ENCODE peak calls at places on chromosomes 1 and 21, in ten cellular contexts. I is IMR-90, Q is fibroblast of the aortic adventitia, Z is left lung, L is stomach, T is foreskin fibroblast, F is WTC11, B is upper lobe of right lung, N is RWPE1, Y is H9. G is an unnamed sample.
A peak's percentile ranks its signal among the peaks of the same experiment; 100 is the strongest.

GRCh38 chr1:2451744-2452582 is 24.1 kb upstream of the PLCH2 start:
- DNase-seq in N (peak; percentile 97), Q (peak; percentile 37), F (no peak), Y (no peak), B (no peak), T (peak; percentile 96), Z (no peak), I (peak; percentile 94), L (no peak), G (peak; percentile 84)

GRCh38 chr1:228286505-228287417 is 78.9 kb downstream of the OBSCN start:
- DNase-seq in N (no peak), F (peak; percentile 8), Y (no peak), T (no peak), I (no peak), Q (no peak), B (peak; percentile 51), L (no peak), Z (peak; percentile 67), G (no peak)

GRCh38 chr1:151384584-151384983 is 12.1 kb upstream of the SELENBP1 start:
- DNase-seq in Y (no peak), B (no peak), Z (no peak), L (no peak), T (no peak), I (no peak), F (no peak), N (no peak), Q (no peak), G (no peak)

GRCh38 chr1:40507973-40508372 is 594 bp upstream of the EXO5 start:
- DNase-seq in F (no peak), I (no peak), Q (peak; percentile 2), N (no peak), B (no peak), T (no peak), Z (no peak), L (no peak), Y (no peak), G (no peak)

GRCh38 chr1:10918531-10918930 is 93.9 kb upstream of the TARDBP start:
- DNase-seq in F (no peak), Q (peak; percentile 64), T (no peak), Y (no peak), Z (no peak), L (no peak), N (no peak), B (peak; percentile 11), I (peak; percentile 65), G (peak; percentile 51)

GRCh38 chr1:226603030-226603960 is 54.7 kb downstream of the STUM start:
- DNase-seq in I (peak; percentile 48), T (peak; percentile 87), N (no peak), F (no peak), L (peak; percentile 69), Q (peak; percentile 73), Z (no peak), Y (no peak), B (peak; percentile 34), G (peak; percentile 90)

GRCh38 chr1:112297536-112297935 is 98.5 kb upstream of the CTTNBP2NL start:
- DNase-seq in B (no peak), Y (no peak), Q (peak; percentile 8), I (peak; percentile 13), L (no peak), Z (no peak), N (no peak), T (no peak), F (no peak), G (peak; percentile 56)

GRCh38 chr1:168618887-168619286 is 42.5 kb downstream of the XCL1 start:
- DNase-seq in B (no peak), Q (no peak), T (no peak), I (no peak), N (no peak), L (no peak), F (no peak), Z (no peak), Y (no peak), G (no peak)

GRCh38 chr1:224226849-224227502 is 43.9 kb downstream of the DEGS1 start:
- DNase-seq in Q (no peak), Z (no peak), F (peak; percentile 39), B (no peak), I (no peak), Y (no peak), T (no peak), N (no peak), L (no peak), G (no peak)

GRCh38 chr21:26199471-26199870 is 28.9 kb upstream of the APP start:
- DNase-seq in B (no peak), Z (no peak), N (peak; percentile 68), Q (peak; percentile 49), Y (no peak), T (peak; percentile 83), F (no peak), I (peak; percentile 82), L (no peak), G (peak; percentile 23)

GRCh38 chr21:38097789-38098188 is 159.0 kb upstream of the KCNJ15 start:
- DNase-seq in F (no peak), L (no peak), I (no peak), N (no peak), T (no peak), B (no peak), Y (no peak), Z (no peak), Q (no peak), G (no peak)
- TF ChIP-seq CTCF in F (no peak), L (no peak), I (no peak), N (no peak), T (no peak), B (no peak), Y (no peak), Z (no peak), Q (no peak), G (no peak)

DNA sequence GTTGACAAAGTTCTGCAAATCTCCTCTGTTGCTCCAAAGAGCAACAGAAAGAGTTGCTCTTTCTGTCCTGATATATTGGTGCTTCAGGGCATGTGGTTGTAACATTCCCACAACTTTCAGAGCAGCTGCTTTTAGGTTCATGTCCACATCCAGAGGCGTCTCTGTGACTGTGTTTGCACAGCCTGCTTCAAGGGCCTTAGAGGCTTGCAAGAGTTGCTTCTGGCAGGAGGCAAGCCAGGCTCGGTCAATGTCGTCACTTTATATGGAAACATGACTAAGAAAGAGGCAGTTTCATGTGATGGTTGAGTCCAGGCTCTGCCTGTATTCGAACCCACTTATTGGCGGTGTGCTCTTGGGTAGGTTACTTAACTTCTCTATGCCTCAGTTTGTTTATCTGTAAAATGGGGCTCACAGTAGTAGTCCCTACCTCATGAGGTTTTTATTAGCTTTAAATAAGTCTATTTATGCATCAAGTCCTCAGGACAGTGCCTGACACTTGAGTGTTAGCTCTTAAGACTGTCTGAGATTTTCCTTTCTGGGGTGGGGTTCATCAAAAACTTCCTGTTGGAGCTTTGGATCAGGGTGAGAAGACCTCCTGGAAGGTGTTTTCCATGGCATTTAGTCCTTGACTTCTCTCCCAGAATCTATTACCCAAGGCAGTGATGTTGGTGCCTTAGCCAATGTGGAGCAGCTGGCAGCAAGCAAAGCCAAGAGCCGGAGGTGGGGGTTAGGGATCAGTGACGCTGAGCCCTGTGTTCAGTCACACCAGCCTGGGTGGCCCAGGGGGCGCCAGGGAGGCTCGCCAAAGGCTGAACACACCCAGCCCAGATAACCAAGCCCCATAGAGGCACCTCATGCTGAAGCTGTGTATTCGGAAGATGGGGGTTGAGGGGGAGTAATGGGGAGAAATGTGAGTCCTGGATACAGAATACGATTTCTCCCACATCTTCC is 18.9 kb downstream of the LHX4 start:
- DNase-seq in B (peak; percentile 55), N (no peak), T (no peak), I (no peak), F (peak; percentile 76), L (no peak), Z (no peak), Q (peak; percentile 21), Y (peak; percentile 80), G (no peak)
- TF ChIP-seq CTCF in B (no peak), N (no peak), T (no peak), I (no peak), F (no peak), L (no peak), Z (no peak), Q (no peak), Y (peak; percentile 68), G (no peak)

DNA sequence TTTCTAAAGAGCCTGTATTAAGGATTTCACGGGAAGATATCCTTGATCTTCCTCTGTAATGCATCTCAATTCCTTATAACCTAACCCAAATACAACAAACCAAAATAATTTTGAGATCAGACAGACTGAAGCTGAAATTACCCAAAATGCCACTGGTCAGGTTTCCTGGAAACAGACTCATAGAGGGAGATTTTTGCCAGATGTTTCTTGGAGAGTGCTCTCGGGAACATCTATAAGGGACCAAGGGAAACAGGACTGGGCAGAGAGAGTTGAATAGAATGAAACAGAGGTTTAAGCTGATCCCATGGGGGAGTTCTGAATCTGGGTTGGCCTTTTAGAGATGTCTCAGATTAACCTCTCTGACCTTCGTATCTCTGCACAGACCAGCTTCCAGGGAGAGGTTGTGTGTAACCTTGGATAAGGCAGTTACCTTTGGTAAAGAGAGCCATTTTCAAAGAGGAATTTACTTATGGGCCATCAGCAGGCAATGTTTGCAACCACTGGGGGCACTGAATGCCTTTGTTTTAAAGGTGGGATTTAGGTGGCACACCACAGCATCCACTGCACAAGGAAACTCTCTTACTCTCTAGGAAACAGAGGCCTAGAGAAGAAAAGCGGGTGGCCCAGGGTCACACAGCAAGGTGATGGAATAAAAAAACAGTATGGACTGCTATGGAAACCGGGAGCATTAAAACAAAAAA is 130.8 kb upstream of the SGIP1 start:
- DNase-seq in F (no peak), Z (no peak), I (no peak), Q (peak; percentile 42), B (no peak), Y (no peak), L (no peak), T (peak; percentile 42), N (no peak), G (peak; percentile 40)
- TF ChIP-seq CTCF in F (no peak), Z (no peak), I (no peak), Q (no peak), B (no peak), Y (peak; percentile 38), L (no peak), T (no peak), N (no peak), G (peak; percentile 2)

DNA sequence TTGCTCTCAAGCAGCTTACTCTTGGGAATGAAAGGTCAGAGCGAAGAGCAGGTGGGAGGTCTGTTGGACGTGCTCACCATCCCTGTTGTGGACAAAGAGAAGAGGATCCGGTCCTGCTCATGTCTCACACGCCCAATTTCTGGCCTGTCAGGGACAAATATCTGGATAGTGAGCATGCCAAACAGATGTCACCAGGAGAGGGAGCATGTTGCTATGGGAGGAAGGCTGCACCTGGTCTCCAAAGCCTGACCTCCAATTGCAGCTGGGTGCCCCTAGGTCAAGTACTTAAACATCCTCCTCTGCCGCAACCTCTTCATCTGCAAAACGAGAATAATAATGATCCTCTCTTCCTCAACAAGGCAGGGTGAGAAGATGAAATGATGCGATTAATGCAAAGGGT is 53.4 kb downstream of the DMRTA2 start:
- DNase-seq in B (no peak), Y (peak; percentile 63), Z (no peak), L (no peak), Q (no peak), I (no peak), T (no peak), N (no peak), F (peak; percentile 33), G (peak; percentile 5)
- TF ChIP-seq CTCF in B (no peak), Y (peak; percentile 64), Z (no peak), L (no peak), Q (peak; percentile 3), I (peak; percentile 20), T (peak; percentile 4), N (no peak), F (no peak), G (peak; percentile 15)

GRCh38 chr1:9827558-9828185 is 3.9 kb upstream of the CLSTN1 start:
- DNase-seq in I (no peak), Z (no peak), Q (no peak), T (no peak), F (peak; percentile 52), L (no peak), N (no peak), Y (peak; percentile 42), B (peak; percentile 55), G (peak; percentile 12)
- TF ChIP-seq CTCF in I (peak; percentile 14), Z (no peak), Q (peak; percentile 49), T (peak; percentile 39), F (peak; percentile 24), L (no peak), N (no peak), Y (peak; percentile 62), B (peak; percentile 11), G (peak; percentile 34)

G was measured in fibroblast of mammary gland.